ENCODE peak calls at places on chromosomes 7 and 10, in seven cellular contexts. F, E, S, L, B, J and C are unnamed samples.

GRCh38 chr10:101229275-101230184 is at the start of gene LBX1:
- DNase-seq in F (no peak), E (no peak), S (no peak), L (no peak), B (no peak), J (no peak), C (no peak)

GRCh38 chr7:17415955-17416354 is 117.5 kb downstream of the AHR start:
- DNase-seq in F (no peak), E (no peak), S (no peak), L (no peak), B (no peak), J (no peak), C (no peak)

GRCh38 chr7:139908792-139909191 is 79.7 kb downstream of the TBXAS1 start:
- DNase-seq in F (no peak), E (no peak), S (no peak), L (no peak), B (no peak), J (no peak), C (no peak)

GRCh38 chr10:34780818-34781380 is 34.2 kb downstream of the PARD3 start:
- DNase-seq in F (no peak), E (peak), S (no peak), L (no peak), B (no peak), J (no peak), C (no peak)

GRCh38 chr10:104045151-104046089 is 40.3 kb downstream of the COL17A1 start:
- DNase-seq in F (peak), E (no peak), S (no peak), L (no peak), B (peak), J (peak), C (no peak)

GRCh38 chr7:43294080-43294630 is 181.7 kb downstream of the HECW1 start:
- DNase-seq in F (no peak), E (no peak), S (no peak), L (no peak), B (peak), J (peak), C (peak)

GRCh38 chr10:79299397-79300370 is 47.6 kb upstream of the PPIF start:
- DNase-seq in F (no peak), E (no peak), S (no peak), L (no peak), B (no peak), J (no peak), C (no peak)

GRCh38 chr7:134949171-134949570 is 37.1 kb upstream of the AGBL3 start:
- DNase-seq in F (no peak), E (no peak), S (no peak), L (no peak), B (no peak), J (no peak), C (no peak)

GRCh38 chr7:117284692-117285091 is 38.2 kb downstream of the WNT2 start:
- DNase-seq in F (no peak), E (no peak), S (no peak), L (no peak), B (no peak), J (no peak), C (no peak)

GRCh38 chr7:70975816-70976215 is 156.1 kb upstream of the GALNT17 start:
- DNase-seq in F (no peak), E (no peak), S (no peak), L (no peak), B (no peak), J (no peak), C (no peak)

GRCh38 chr10:78913219-78914059 is 155.3 kb upstream of the ZMIZ1 start:
- DNase-seq in F (peak), E (no peak), S (no peak), L (peak), B (peak), J (peak), C (no peak)

GRCh38 chr10:24931236-24931635 is 21.2 kb downstream of the PRTFDC1 start:
- DNase-seq in F (no peak), E (no peak), S (no peak), L (no peak), B (no peak), J (no peak), C (no peak)

GRCh38 chr10:51666476-51666875 is 32.9 kb downstream of the CSTF2T start:
- DNase-seq in F (no peak), E (no peak), S (no peak), L (no peak), B (no peak), J (no peak), C (no peak)

GRCh38 chr10:23780331-23780730 is 341.5 kb downstream of the OTUD1 start:
- DNase-seq in F (no peak), E (no peak), S (no peak), L (no peak), B (no peak), J (no peak), C (no peak)

GRCh38 chr10:114544045-114544659 is 113.9 kb downstream of the ABLIM1 start:
- DNase-seq in F (peak), E (peak), S (peak), L (no peak), B (no peak), J (no peak), C (no peak)

GRCh38 chr10:86190291-86190690 is 176.3 kb downstream of the GRID1 start:
- DNase-seq in F (no peak), E (no peak), S (no peak), L (no peak), B (no peak), J (no peak), C (no peak)

GRCh38 chr10:47346572-47347302 is 1.4 kb upstream of the RBP3 start:
- DNase-seq in F (peak), E (no peak), S (no peak), L (peak), B (peak), J (no peak), C (peak)